ENCODE peak calls at places on chromosomes 5 and 9, in five cellular contexts. One of them, this sample, is unnamed. For H3K4me1, the result is how much of the 10 kb centered on the place peaks cover.

GRCh38 chr5:181246276-181247050 is 2.8 kb upstream of the RACK1 start:
- DNase-seq in uterus: peak
- DNase-seq in ovary: peak
- DNase-seq in CD8-positive, alpha-beta memory T cell: peak
- DNase-seq in mammary epithelial cell: peak
- DNase-seq in this sample: peak

GRCh38 chr9:87840126-87840525 is 42.6 kb upstream of the SPATA31E1 start:
- DNase-seq in uterus: no peak
- DNase-seq in ovary: no peak
- DNase-seq in CD8-positive, alpha-beta memory T cell: no peak
- DNase-seq in mammary epithelial cell: no peak
- DNase-seq in this sample: no peak

GRCh38 chr9:131485728-131486381 is 16.9 kb upstream of the POMT1 start:
- DNase-seq in uterus: no peak
- DNase-seq in ovary: no peak
- DNase-seq in CD8-positive, alpha-beta memory T cell: no peak
- DNase-seq in mammary epithelial cell: peak
- DNase-seq in this sample: no peak

GRCh38 chr9:15942806-15943424 is 390.1 kb downstream of the CCDC171 start:
- DNase-seq in uterus: no peak
- DNase-seq in ovary: no peak
- DNase-seq in CD8-positive, alpha-beta memory T cell: no peak
- DNase-seq in mammary epithelial cell: no peak
- DNase-seq in this sample: no peak

GRCh38 chr5:123571927-123572326 is 60.0 kb downstream of the CSNK1G3 start:
- DNase-seq in uterus: no peak
- DNase-seq in ovary: no peak
- DNase-seq in CD8-positive, alpha-beta memory T cell: no peak
- DNase-seq in mammary epithelial cell: no peak
- DNase-seq in this sample: no peak

GRCh38 chr5:1177826-1178528 is 23.4 kb upstream of the SLC6A19 start:
- DNase-seq in uterus: no peak
- DNase-seq in ovary: no peak
- DNase-seq in CD8-positive, alpha-beta memory T cell: no peak
- DNase-seq in mammary epithelial cell: no peak
- DNase-seq in this sample: peak

GRCh38 chr9:130209422-130209821 is 37.2 kb downstream of the NCS1 start:
- DNase-seq in uterus: peak
- DNase-seq in ovary: no peak
- DNase-seq in CD8-positive, alpha-beta memory T cell: no peak
- DNase-seq in mammary epithelial cell: no peak
- DNase-seq in this sample: no peak

GRCh38 chr5:73031839-73032238 is 76.0 kb downstream of the FCHO2 start:
- DNase-seq in uterus: no peak
- DNase-seq in ovary: peak
- DNase-seq in CD8-positive, alpha-beta memory T cell: no peak
- DNase-seq in mammary epithelial cell: peak
- DNase-seq in this sample: no peak

GRCh38 chr5:107361945-107362344 is 308.8 kb downstream of the EFNA5 start:
- DNase-seq in uterus: no peak
- DNase-seq in ovary: no peak
- DNase-seq in CD8-positive, alpha-beta memory T cell: no peak
- DNase-seq in mammary epithelial cell: peak
- DNase-seq in this sample: no peak

GRCh38 chr9:107605041-107605440 is 115.5 kb upstream of the KLF4 start:
- DNase-seq in uterus: no peak
- DNase-seq in ovary: no peak
- DNase-seq in CD8-positive, alpha-beta memory T cell: no peak
- DNase-seq in mammary epithelial cell: no peak
- DNase-seq in this sample: no peak

GRCh38 chr5:112668016-112668415 is 69.7 kb upstream of the APC start:
- DNase-seq in uterus: no peak
- DNase-seq in ovary: no peak
- DNase-seq in CD8-positive, alpha-beta memory T cell: no peak
- DNase-seq in mammary epithelial cell: no peak
- DNase-seq in this sample: no peak

GRCh38 chr5:29262683-29263082 is 1930.8 kb upstream of the CDH6 start:
- DNase-seq in uterus: no peak
- DNase-seq in ovary: no peak
- DNase-seq in CD8-positive, alpha-beta memory T cell: no peak
- DNase-seq in mammary epithelial cell: no peak
- DNase-seq in this sample: no peak

GRCh38 chr5:159104058-159104651 is 4.4 kb upstream of the EBF1 start:
- DNase-seq in uterus: peak
- DNase-seq in ovary: peak
- DNase-seq in CD8-positive, alpha-beta memory T cell: no peak
- DNase-seq in mammary epithelial cell: no peak
- DNase-seq in this sample: no peak

GRCh38 chr5:143471041-143471509 is 67.6 kb upstream of the NR3C1 start:
- DNase-seq in uterus: no peak
- DNase-seq in ovary: no peak
- DNase-seq in CD8-positive, alpha-beta memory T cell: no peak
- DNase-seq in mammary epithelial cell: peak
- DNase-seq in this sample: no peak

GRCh38 chr5:80755634-80756033 is 100.9 kb upstream of the DHFR start:
- DNase-seq in uterus: no peak
- DNase-seq in ovary: no peak
- DNase-seq in CD8-positive, alpha-beta memory T cell: peak
- DNase-seq in mammary epithelial cell: peak
- DNase-seq in this sample: no peak

GRCh38 chr5:146041180-146041789 is 64.1 kb downstream of the PLAC8L1 start:
- DNase-seq in uterus: no peak
- DNase-seq in ovary: no peak
- DNase-seq in CD8-positive, alpha-beta memory T cell: no peak
- DNase-seq in mammary epithelial cell: no peak
- DNase-seq in this sample: no peak

GRCh38 chr9:3963266-3964019 is 336.4 kb downstream of the GLIS3 start:
- DNase-seq in uterus: peak
- DNase-seq in ovary: peak
- DNase-seq in CD8-positive, alpha-beta memory T cell: no peak
- DNase-seq in mammary epithelial cell: peak
- DNase-seq in this sample: no peak

GRCh38 chr9:120911295-120911843 is 15.2 kb downstream of the TRAF1 start:
- DNase-seq in uterus: no peak
- DNase-seq in ovary: no peak
- DNase-seq in CD8-positive, alpha-beta memory T cell: no peak
- DNase-seq in mammary epithelial cell: no peak
- DNase-seq in this sample: no peak

GRCh38 chr5:168152660-168153059 is 138.8 kb upstream of the WWC1 start:
- DNase-seq in uterus: no peak
- DNase-seq in ovary: no peak
- DNase-seq in CD8-positive, alpha-beta memory T cell: no peak
- DNase-seq in mammary epithelial cell: peak
- DNase-seq in this sample: no peak

GRCh38 chr9:69949396-69949795 is 94.3 kb upstream of the MAMDC2 start:
- DNase-seq in uterus: peak
- DNase-seq in ovary: no peak
- DNase-seq in CD8-positive, alpha-beta memory T cell: no peak
- DNase-seq in mammary epithelial cell: no peak
- DNase-seq in this sample: no peak

GRCh38 chr5:177116631-177117373 is 16.8 kb upstream of the NSD1 start:
- DNase-seq in uterus: peak
- DNase-seq in ovary: peak
- DNase-seq in CD8-positive, alpha-beta memory T cell: peak
- DNase-seq in mammary epithelial cell: peak
- DNase-seq in this sample: peak

GRCh38 chr5:137234973-137235943 is 263.9 kb downstream of the SPOCK1 start:
- DNase-seq in uterus: no peak
- DNase-seq in ovary: no peak
- DNase-seq in CD8-positive, alpha-beta memory T cell: no peak
- DNase-seq in mammary epithelial cell: peak
- DNase-seq in this sample: no peak

GRCh38 chr9:33143241-33143642 is 23.9 kb downstream of the B4GALT1 start:
- DNase-seq in uterus: no peak
- DNase-seq in ovary: peak
- DNase-seq in CD8-positive, alpha-beta memory T cell: no peak
- DNase-seq in mammary epithelial cell: no peak
- DNase-seq in this sample: no peak
- H3K4me1 ChIP-seq in uterus: under half
- H3K4me1 ChIP-seq in ovary: under half
- H3K4me1 ChIP-seq in CD8-positive, alpha-beta memory T cell: half or more
- H3K4me1 ChIP-seq in mammary epithelial cell: under half
- H3K4me1 ChIP-seq in this sample: half or more

GRCh38 chr9:14193338-14193980 is 120.5 kb downstream of the NFIB start:
- DNase-seq in uterus: no peak
- DNase-seq in ovary: no peak
- DNase-seq in CD8-positive, alpha-beta memory T cell: no peak
- DNase-seq in mammary epithelial cell: no peak
- DNase-seq in this sample: no peak
- H3K4me1 ChIP-seq in uterus: under half
- H3K4me1 ChIP-seq in ovary: under half
- H3K4me1 ChIP-seq in CD8-positive, alpha-beta memory T cell: under half
- H3K4me1 ChIP-seq in mammary epithelial cell: under half
- H3K4me1 ChIP-seq in this sample: half or more

DNA sequence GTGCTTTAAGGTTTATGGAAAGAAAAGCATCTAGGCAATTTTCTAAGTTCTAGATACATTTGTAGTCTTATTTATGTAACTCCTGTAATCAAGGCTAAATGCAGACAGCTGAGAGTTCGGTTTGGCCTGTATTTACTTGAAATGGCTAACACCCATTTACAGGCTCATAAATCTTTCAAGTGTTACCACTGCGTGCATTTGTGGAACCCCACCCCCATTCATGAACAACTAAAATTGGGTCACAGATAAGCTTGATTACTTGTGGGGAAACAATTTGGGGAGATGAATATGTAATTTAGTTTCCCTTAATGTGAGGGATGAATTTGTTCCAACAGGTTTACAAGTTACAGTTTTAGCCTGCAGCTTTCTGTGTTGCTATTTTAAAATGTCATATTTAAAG is 360.6 kb downstream of the ARRDC3 start:
- DNase-seq in uterus: no peak
- DNase-seq in ovary: no peak
- DNase-seq in CD8-positive, alpha-beta memory T cell: no peak
- DNase-seq in mammary epithelial cell: no peak
- DNase-seq in this sample: no peak
- H3K4me1 ChIP-seq in uterus: under half
- H3K4me1 ChIP-seq in ovary: under half
- H3K4me1 ChIP-seq in CD8-positive, alpha-beta memory T cell: under half
- H3K4me1 ChIP-seq in mammary epithelial cell: under half
- H3K4me1 ChIP-seq in this sample: under half

GRCh38 chr9:124492818-124493217 is 14.4 kb downstream of the NR5A1 start:
- DNase-seq in uterus: no peak
- DNase-seq in ovary: no peak
- DNase-seq in CD8-positive, alpha-beta memory T cell: no peak
- DNase-seq in mammary epithelial cell: no peak
- DNase-seq in this sample: no peak

GRCh38 chr9:124491049-124491975 is 15.9 kb downstream of the NR5A1 start:
- DNase-seq in uterus: no peak
- DNase-seq in ovary: no peak
- DNase-seq in CD8-positive, alpha-beta memory T cell: no peak
- DNase-seq in mammary epithelial cell: no peak
- DNase-seq in this sample: no peak

GRCh38 chr9:124495105-124496074 is 11.8 kb downstream of the NR5A1 start:
- DNase-seq in uterus: no peak
- DNase-seq in ovary: no peak
- DNase-seq in CD8-positive, alpha-beta memory T cell: peak
- DNase-seq in mammary epithelial cell: no peak
- DNase-seq in this sample: no peak

GRCh38 chr9:124493794-124494479 is 13.3 kb downstream of the NR5A1 start:
- DNase-seq in uterus: no peak
- DNase-seq in ovary: no peak
- DNase-seq in CD8-positive, alpha-beta memory T cell: no peak
- DNase-seq in mammary epithelial cell: no peak
- DNase-seq in this sample: no peak

GRCh38 chr9:124493218-124493617 is 14.0 kb downstream of the NR5A1 start:
- DNase-seq in uterus: no peak
- DNase-seq in ovary: no peak
- DNase-seq in CD8-positive, alpha-beta memory T cell: no peak
- DNase-seq in mammary epithelial cell: no peak
- DNase-seq in this sample: no peak
- H3K4me1 ChIP-seq in uterus: under half
- H3K4me1 ChIP-seq in ovary: under half
- H3K4me1 ChIP-seq in CD8-positive, alpha-beta memory T cell: under half
- H3K4me1 ChIP-seq in mammary epithelial cell: under half
- H3K4me1 ChIP-seq in this sample: under half